ENCODE peak calls at places on chromosomes 13 and 19, in seven cellular contexts. A is tibial nerve, Y is PC-9, K is ascending aorta, S is IMR-90, H is Caco-2, F is SK-N-SH. G is an unnamed sample. For H3K27me3 and H3K4me1, the result is how much of the 10 kb centered on the place peaks cover.

GRCh38 chr19:6279620-6279930 is 200 bp downstream of the MLLT1 start:
- DNase-seq in Y (no peak), H (no peak), S (no peak), F (no peak), K (no peak), A (no peak), G (no peak)

GRCh38 chr13:20566424-20566916 is 487 bp upstream of the IFT88 start:
- DNase-seq in Y (no peak), H (no peak), A (peak), S (peak), K (no peak), F (no peak), G (no peak)

GRCh38 chr13:89568276-89568675 is 1779.2 kb upstream of the MIR17HG start:
- DNase-seq in A (no peak), F (no peak), K (no peak), S (no peak), Y (no peak), H (no peak), G (no peak)

GRCh38 chr19:4327252-4327876 is 11.3 kb downstream of the STAP2 start:
- DNase-seq in Y (no peak), F (peak), H (peak), S (peak), K (peak), A (peak), G (peak)

GRCh38 chr13:32594339-32594738 is 8.1 kb downstream of the PDS5B start:
- DNase-seq in K (no peak), S (peak), Y (no peak), A (no peak), H (no peak), F (no peak), G (no peak)

GRCh38 chr19:47161876-47162489 is 31.3 kb downstream of the SAE1 start:
- DNase-seq in F (peak), H (no peak), S (peak), A (no peak), Y (no peak), K (no peak), G (no peak)

GRCh38 chr13:109330941-109331340 is 455.4 kb downstream of the IRS2 start:
- DNase-seq in Y (no peak), F (no peak), A (no peak), S (peak), H (no peak), K (no peak), G (no peak)

GRCh38 chr19:41144403-41144802 is 30.2 kb downstream of the CYP2F1 start:
- DNase-seq in S (peak), H (peak), F (peak), A (peak), K (peak), Y (peak), G (peak)

GRCh38 chr19:23118400-23118799 is 1.6 kb downstream of the ZNF730 start:
- DNase-seq in A (no peak), H (no peak), Y (no peak), F (no peak), S (no peak), K (no peak), G (peak)

GRCh38 chr13:27020415-27020814 is 151.2 kb downstream of the USP12 start:
- DNase-seq in S (no peak), A (no peak), K (peak), F (no peak), Y (no peak), H (no peak), G (peak)

GRCh38 chr19:36115453-36116343 is at the start of gene TBCB:
- DNase-seq in A (peak), K (no peak), F (peak), S (peak), Y (peak), H (no peak), G (no peak)

GRCh38 chr13:113978741-113979481 is 5.0 kb upstream of the C13orf46 start:
- DNase-seq in Y (no peak), H (no peak), S (no peak), F (no peak), K (no peak), A (no peak), G (no peak)

GRCh38 chr19:16076958-16077611 is 790 bp downstream of the TPM4 start:
- DNase-seq in Y (no peak), S (no peak), K (peak), H (no peak), F (peak), A (peak), G (peak)

GRCh38 chr19:53015159-53015558 is 1.4 kb downstream of the ERVV-1 start:
- DNase-seq in F (no peak), Y (no peak), A (no peak), K (no peak), H (no peak), S (no peak), G (no peak)

GRCh38 chr19:23792784-23793183 is 34.1 kb upstream of the ZNF681 start:
- DNase-seq in A (no peak), F (no peak), H (no peak), K (no peak), S (no peak), Y (no peak), G (no peak)

GRCh38 chr19:39679056-39679790 is 23.5 kb downstream of the LGALS16 start:
- DNase-seq in H (no peak), S (no peak), A (no peak), Y (no peak), K (no peak), F (no peak), G (no peak)

GRCh38 chr13:20230913-20231838 is 943 bp downstream of the GJB6 start:
- DNase-seq in K (peak), H (no peak), A (no peak), F (no peak), Y (no peak), S (no peak), G (no peak)

GRCh38 chr19:37468961-37469777 is at the start of gene ZNF570:
- DNase-seq in F (peak), S (peak), K (peak), A (peak), Y (peak), H (no peak), G (peak)

GRCh38 chr19:10295847-10296591 is 6.3 kb downstream of the ICAM5 start:
- DNase-seq in K (no peak), F (peak), Y (no peak), H (no peak), S (no peak), A (no peak), G (no peak)
- H3K27me3 ChIP-seq in K (under half), F (under half), Y (under half), H (under half), S (under half), A (half or more), G (under half)

GRCh38 chr19:49333426-49334288 is 1.5 kb upstream of the CD37 start:
- DNase-seq in Y (no peak), H (peak), K (peak), S (peak), F (no peak), A (no peak), G (no peak)

GRCh38 chr19:49335784-49336481 is 727 bp downstream of the CD37 start:
- DNase-seq in F (no peak), S (no peak), K (peak), H (peak), A (no peak), Y (no peak), G (no peak)

GRCh38 chr19:49336482-49337266 is 1.5 kb downstream of the CD37 start:
- DNase-seq in F (no peak), A (no peak), K (peak), Y (no peak), S (no peak), H (peak), G (no peak)

GRCh38 chr19:49337267-49338022 is 2.2 kb downstream of the CD37 start:
- DNase-seq in A (no peak), K (peak), Y (no peak), F (no peak), S (no peak), H (peak), G (no peak)

DNA sequence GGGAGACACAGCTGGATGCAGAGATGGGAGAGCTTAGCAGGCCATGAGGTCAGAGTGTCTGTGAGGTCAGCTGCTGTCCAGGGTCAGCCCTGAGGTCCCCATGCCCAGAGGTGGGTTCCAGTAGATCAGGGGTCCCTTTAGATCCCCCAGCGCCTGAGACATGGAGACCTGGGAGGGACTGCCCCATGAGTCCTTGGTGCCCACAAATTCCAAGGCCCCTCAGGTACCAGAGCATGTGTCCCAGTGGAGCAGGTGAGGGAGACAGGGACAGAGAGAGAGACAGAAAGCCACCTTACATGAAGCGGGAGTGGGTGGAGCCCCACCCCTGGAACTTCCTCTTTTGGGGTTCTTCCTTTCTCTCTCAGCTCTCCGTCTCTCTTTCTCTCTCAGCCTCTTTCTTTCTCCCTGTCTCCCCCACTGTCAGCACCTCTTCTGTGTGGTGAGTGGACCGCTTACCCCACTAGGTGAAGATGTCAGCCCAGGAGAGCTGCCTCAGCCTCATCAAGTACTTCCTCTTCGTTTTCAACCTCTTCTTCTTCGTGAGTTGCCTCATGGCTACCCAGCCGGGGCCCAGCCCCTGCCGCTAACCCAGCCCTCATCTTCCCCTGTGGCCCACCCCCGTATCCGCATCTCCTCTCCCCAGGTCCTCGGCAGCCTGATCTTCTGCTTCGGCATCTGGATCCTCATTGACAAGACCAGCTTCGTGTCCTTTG is at the start of gene CD37:
- DNase-seq in H (peak), S (no peak), F (no peak), Y (no peak), K (peak), A (no peak), G (no peak)
- H3K4me1 ChIP-seq in H (under half), S (under half), F (under half), Y (under half), K (under half), A (under half), G (under half)

DNA sequence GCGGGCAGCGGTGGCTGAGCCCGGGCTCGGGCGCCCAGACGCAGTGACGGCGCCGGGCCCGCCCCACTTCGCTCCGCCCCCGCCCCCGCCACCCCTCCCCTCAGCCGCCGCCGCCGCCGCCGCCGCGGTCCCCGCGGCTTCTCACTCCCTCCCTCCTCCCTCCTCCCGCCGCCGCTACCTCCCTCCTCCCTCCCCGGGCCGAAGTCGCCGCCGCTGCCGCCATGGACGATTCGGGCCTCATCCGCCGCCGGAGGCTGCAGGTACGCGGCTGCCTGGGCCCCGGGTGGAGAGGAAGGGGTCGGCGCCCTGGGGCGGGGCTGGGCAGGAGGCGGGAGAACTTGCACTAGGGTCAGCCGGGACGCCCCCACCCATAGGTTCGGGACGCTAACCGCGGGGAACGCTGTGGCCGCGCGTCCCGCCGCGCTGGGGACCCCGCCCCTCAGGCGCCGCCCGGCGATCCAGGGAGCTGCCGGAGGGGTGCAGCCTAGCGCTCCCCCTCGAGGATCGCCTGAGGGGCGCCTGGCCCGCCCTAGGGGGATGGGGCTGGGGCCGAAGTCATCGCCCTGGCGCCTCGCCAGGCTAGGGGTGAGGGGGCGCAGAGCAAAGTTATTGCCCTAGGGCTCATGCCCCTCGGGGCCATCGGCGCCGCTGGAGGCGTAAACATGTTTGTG is 497 bp downstream of the RTBDN start:
- DNase-seq in F (peak), S (no peak), H (no peak), K (no peak), A (no peak), Y (peak), G (peak)
- H3K4me3 ChIP-seq in F (peak), S (peak), H (peak), K (peak), A (peak), Y (peak), G (peak)

GRCh38 chr19:49950956-49951526 is 9.9 kb downstream of the SIGLEC11 start:
- DNase-seq in Y (no peak), F (no peak), K (no peak), A (no peak), H (no peak), S (no peak), G (no peak)
- H3K27me3 ChIP-seq in Y (under half), F (half or more), K (under half), A (under half), H (under half), S (under half), G (under half)

GRCh38 chr19:1313695-1314613 is 28.3 kb downstream of the EFNA2 start:
- DNase-seq in F (no peak), A (no peak), K (no peak), S (no peak), H (no peak), Y (no peak), G (no peak)

GRCh38 chr19:1310853-1311180 is 25.1 kb downstream of the EFNA2 start:
- DNase-seq in K (no peak), S (no peak), Y (no peak), A (no peak), F (no peak), H (no peak), G (no peak)

GRCh38 chr19:1311543-1312091 is 25.9 kb downstream of the EFNA2 start:
- DNase-seq in K (no peak), Y (no peak), H (no peak), F (no peak), S (no peak), A (no peak), G (no peak)

GRCh38 chr19:1315470-1316166 is 29.9 kb downstream of the EFNA2 start:
- DNase-seq in H (peak), F (peak), Y (peak), A (no peak), S (peak), K (no peak), G (peak)

DNA sequence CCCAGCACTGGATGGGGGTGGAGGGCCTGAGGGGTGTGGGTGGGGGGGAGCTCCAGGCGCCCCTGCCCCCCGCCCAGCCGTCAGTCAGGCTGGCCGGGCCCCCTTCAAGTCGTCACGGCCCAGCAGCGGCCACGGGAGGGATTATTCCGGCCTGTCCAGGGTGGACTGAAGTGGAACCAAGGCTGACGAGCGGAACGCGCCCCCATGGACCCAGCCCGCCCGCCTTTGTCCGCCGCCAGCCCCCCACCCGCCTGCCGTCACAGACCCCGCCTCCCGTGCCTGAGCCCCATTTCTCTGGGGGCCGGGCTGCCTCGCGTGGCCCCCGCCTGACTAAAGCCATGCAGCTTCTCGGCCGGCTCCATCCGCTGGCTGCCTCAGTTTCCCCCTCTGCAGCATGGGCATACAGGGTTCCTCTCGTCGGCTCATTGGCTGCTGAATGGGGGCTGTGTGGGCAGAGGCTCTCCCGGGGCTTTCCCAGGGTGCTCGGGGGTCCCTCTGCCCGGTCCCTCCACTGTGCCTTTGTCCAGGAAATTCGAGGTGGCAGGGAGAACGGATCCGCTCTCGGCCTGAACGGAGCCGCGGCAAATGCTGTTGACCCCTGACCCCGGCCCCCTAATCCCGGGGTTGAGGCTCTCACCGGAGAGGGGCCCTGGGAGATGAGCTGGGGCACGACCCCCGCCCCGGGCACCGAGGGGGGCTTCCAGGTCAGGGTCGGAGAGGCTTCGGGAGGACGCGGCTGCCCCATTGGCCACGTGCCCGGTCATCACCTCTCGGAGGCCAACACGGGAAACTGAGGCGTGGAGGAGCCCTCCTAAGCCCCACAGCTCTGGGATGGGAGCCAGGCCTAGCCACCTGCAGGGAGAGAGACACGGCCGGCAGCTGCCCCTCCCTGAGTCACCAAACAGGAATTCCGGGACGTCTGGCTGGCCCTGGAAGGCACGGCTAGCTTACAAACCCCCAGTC is 27.3 kb downstream of the EFNA2 start:
- DNase-seq in F (no peak), Y (peak), H (peak), K (no peak), S (peak), A (no peak), G (no peak)
- H3K4me1 ChIP-seq in F (under half), Y (under half), H (under half), K (under half), S (under half), A (under half), G (under half)

GRCh38 chr19:29850482-29850881 is 38.7 kb downstream of the CCNE1 start:
- DNase-seq in K (no peak), A (no peak), Y (no peak), H (no peak), S (no peak), F (no peak), G (no peak)

GRCh38 chr19:29845576-29846176 is 33.9 kb downstream of the CCNE1 start:
- DNase-seq in K (no peak), H (peak), Y (peak), S (peak), A (no peak), F (peak), G (peak)

GRCh38 chr19:29844891-29845575 is 33.2 kb downstream of the CCNE1 start:
- DNase-seq in S (peak), A (peak), F (no peak), H (peak), Y (peak), K (peak), G (peak)

GRCh38 chr19:29851769-29852521 is 40.2 kb downstream of the CCNE1 start:
- DNase-seq in H (no peak), Y (no peak), K (no peak), F (no peak), A (no peak), S (no peak), G (no peak)

GRCh38 chr19:29849234-29849633 is 37.4 kb downstream of the CCNE1 start:
- DNase-seq in H (no peak), Y (no peak), S (no peak), F (no peak), A (no peak), K (no peak), G (no peak)
- H3K4me3 ChIP-seq in H (no peak), Y (no peak), S (no peak), F (no peak), A (no peak), K (no peak), G (no peak)

GRCh38 chr19:10070730-10071446 is 15.2 kb upstream of the SHFL start:
- DNase-seq in A (no peak), K (no peak), H (no peak), F (no peak), Y (no peak), S (no peak), G (no peak)

GRCh38 chr19:10074153-10074552 is 12.0 kb upstream of the SHFL start:
- DNase-seq in H (no peak), Y (no peak), K (no peak), A (no peak), S (peak), F (no peak), G (no peak)

GRCh38 chr19:10079031-10079453 is 7.1 kb upstream of the SHFL start:
- DNase-seq in F (no peak), A (no peak), Y (no peak), S (no peak), H (no peak), K (no peak), G (no peak)

GRCh38 chr19:10078329-10078728 is 7.8 kb upstream of the SHFL start:
- DNase-seq in S (no peak), H (no peak), K (no peak), F (no peak), A (no peak), Y (no peak), G (no peak)

DNA sequence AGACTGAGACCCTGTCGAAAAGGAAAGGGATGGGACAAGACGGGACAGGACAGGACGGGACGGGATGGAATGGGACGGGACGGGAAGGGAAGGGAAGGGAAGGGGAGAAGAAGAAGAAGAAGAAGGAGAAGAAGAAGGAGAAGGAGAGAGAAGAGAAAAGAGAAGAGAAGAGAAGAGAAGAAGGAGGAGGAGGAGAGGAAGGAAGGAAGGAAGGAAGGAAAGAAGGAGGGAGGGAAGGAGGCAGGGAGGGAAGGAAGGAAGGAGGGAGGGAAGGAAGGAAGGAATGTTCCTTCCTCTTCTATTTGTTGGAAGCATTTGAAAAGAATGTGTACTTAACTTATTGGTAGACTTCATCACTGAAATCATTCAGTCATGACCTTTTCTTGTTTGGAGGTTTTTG is 9.6 kb upstream of the SHFL start:
- DNase-seq in Y (no peak), A (no peak), H (no peak), F (no peak), K (no peak), S (no peak), G (no peak)
- H3K27me3 ChIP-seq in Y (half or more), A (under half), H (under half), F (under half), K (under half), S (under half), G (under half)